ENCODE peak calls at places on chromosomes 7 and 10, in six cellular contexts. One of them, this sample, is unnamed.

GRCh38 chr7:143449793-143450192 is 6.5 kb downstream of the TAS2R60 start:
- DNase-seq in heart right ventricle: no peak
- DNase-seq in cardiac muscle cell: no peak
- DNase-seq in fibroblast of pulmonary artery: no peak
- DNase-seq in dorsolateral prefrontal cortex: no peak
- DNase-seq in PC-3: no peak
- DNase-seq in this sample: no peak

GRCh38 chr10:110421512-110422138 is 76.1 kb upstream of the DUSP5 start:
- DNase-seq in heart right ventricle: no peak
- DNase-seq in cardiac muscle cell: no peak
- DNase-seq in fibroblast of pulmonary artery: no peak
- DNase-seq in dorsolateral prefrontal cortex: no peak
- DNase-seq in PC-3: no peak
- DNase-seq in this sample: no peak

GRCh38 chr10:130767116-130767730 is 544.3 kb downstream of the TCERG1L start:
- DNase-seq in heart right ventricle: no peak
- DNase-seq in cardiac muscle cell: no peak
- DNase-seq in fibroblast of pulmonary artery: no peak
- DNase-seq in dorsolateral prefrontal cortex: peak
- DNase-seq in PC-3: no peak
- DNase-seq in this sample: no peak

GRCh38 chr7:117036034-117036669 is 82.9 kb downstream of the ST7 start:
- DNase-seq in heart right ventricle: no peak
- DNase-seq in cardiac muscle cell: no peak
- DNase-seq in fibroblast of pulmonary artery: no peak
- DNase-seq in dorsolateral prefrontal cortex: no peak
- DNase-seq in PC-3: no peak
- DNase-seq in this sample: no peak

GRCh38 chr10:15168781-15169554 is 475 bp upstream of the NMT2 start:
- DNase-seq in heart right ventricle: peak
- DNase-seq in cardiac muscle cell: peak
- DNase-seq in fibroblast of pulmonary artery: peak
- DNase-seq in dorsolateral prefrontal cortex: peak
- DNase-seq in PC-3: peak
- DNase-seq in this sample: peak

GRCh38 chr7:99156649-99157048 is 12.7 kb upstream of the SMURF1 start:
- DNase-seq in heart right ventricle: no peak
- DNase-seq in cardiac muscle cell: no peak
- DNase-seq in fibroblast of pulmonary artery: no peak
- DNase-seq in dorsolateral prefrontal cortex: no peak
- DNase-seq in PC-3: no peak
- DNase-seq in this sample: no peak

GRCh38 chr7:125136341-125136740 is 206.7 kb upstream of the POT1 start:
- DNase-seq in heart right ventricle: no peak
- DNase-seq in cardiac muscle cell: no peak
- DNase-seq in fibroblast of pulmonary artery: peak
- DNase-seq in dorsolateral prefrontal cortex: no peak
- DNase-seq in PC-3: peak
- DNase-seq in this sample: no peak

GRCh38 chr7:113404245-113404644 is 285.9 kb upstream of the SMIM30 start:
- DNase-seq in heart right ventricle: no peak
- DNase-seq in cardiac muscle cell: peak
- DNase-seq in fibroblast of pulmonary artery: no peak
- DNase-seq in dorsolateral prefrontal cortex: no peak
- DNase-seq in PC-3: peak
- DNase-seq in this sample: no peak

GRCh38 chr7:80018941-80019808 is 115.5 kb upstream of the GNAI1 start:
- DNase-seq in heart right ventricle: peak
- DNase-seq in cardiac muscle cell: peak
- DNase-seq in fibroblast of pulmonary artery: peak
- DNase-seq in dorsolateral prefrontal cortex: peak
- DNase-seq in PC-3: peak
- DNase-seq in this sample: peak

GRCh38 chr10:131590567-131590966 is 279.0 kb upstream of the TCERG1L start:
- DNase-seq in heart right ventricle: no peak
- DNase-seq in cardiac muscle cell: no peak
- DNase-seq in fibroblast of pulmonary artery: no peak
- DNase-seq in dorsolateral prefrontal cortex: no peak
- DNase-seq in PC-3: no peak
- DNase-seq in this sample: no peak

GRCh38 chr7:27109533-27110162 is 7.2 kb upstream of the HOXA2 start:
- DNase-seq in heart right ventricle: no peak
- DNase-seq in cardiac muscle cell: no peak
- DNase-seq in fibroblast of pulmonary artery: no peak
- DNase-seq in dorsolateral prefrontal cortex: no peak
- DNase-seq in PC-3: no peak
- DNase-seq in this sample: no peak

GRCh38 chr10:21372651-21373410 is 152.7 kb downstream of the SKIDA1 start:
- DNase-seq in heart right ventricle: peak
- DNase-seq in cardiac muscle cell: peak
- DNase-seq in fibroblast of pulmonary artery: peak
- DNase-seq in dorsolateral prefrontal cortex: no peak
- DNase-seq in PC-3: peak
- DNase-seq in this sample: no peak

GRCh38 chr7:70890147-70890969 is 241.6 kb upstream of the GALNT17 start:
- DNase-seq in heart right ventricle: no peak
- DNase-seq in cardiac muscle cell: no peak
- DNase-seq in fibroblast of pulmonary artery: no peak
- DNase-seq in dorsolateral prefrontal cortex: no peak
- DNase-seq in PC-3: no peak
- DNase-seq in this sample: no peak

GRCh38 chr7:74343281-74344127 is 54.3 kb downstream of the CLIP2 start:
- DNase-seq in heart right ventricle: no peak
- DNase-seq in cardiac muscle cell: no peak
- DNase-seq in fibroblast of pulmonary artery: peak
- DNase-seq in dorsolateral prefrontal cortex: no peak
- DNase-seq in PC-3: peak
- DNase-seq in this sample: no peak

GRCh38 chr10:118035358-118036031 is 11.2 kb downstream of the RAB11FIP2 start:
- DNase-seq in heart right ventricle: no peak
- DNase-seq in cardiac muscle cell: no peak
- DNase-seq in fibroblast of pulmonary artery: peak
- DNase-seq in dorsolateral prefrontal cortex: no peak
- DNase-seq in PC-3: no peak
- DNase-seq in this sample: no peak

GRCh38 chr7:126574276-126574675 is 678.5 kb downstream of the GRM8 start:
- DNase-seq in heart right ventricle: no peak
- DNase-seq in cardiac muscle cell: no peak
- DNase-seq in fibroblast of pulmonary artery: peak
- DNase-seq in dorsolateral prefrontal cortex: no peak
- DNase-seq in PC-3: peak
- DNase-seq in this sample: no peak

GRCh38 chr7:118734541-118734940 is 510.0 kb downstream of the ANKRD7 start:
- DNase-seq in heart right ventricle: no peak
- DNase-seq in cardiac muscle cell: no peak
- DNase-seq in fibroblast of pulmonary artery: no peak
- DNase-seq in dorsolateral prefrontal cortex: no peak
- DNase-seq in PC-3: no peak
- DNase-seq in this sample: no peak

GRCh38 chr10:5814110-5815107 is 1.2 kb upstream of the GDI2 start:
- DNase-seq in heart right ventricle: no peak
- DNase-seq in cardiac muscle cell: no peak
- DNase-seq in fibroblast of pulmonary artery: peak
- DNase-seq in dorsolateral prefrontal cortex: no peak
- DNase-seq in PC-3: no peak
- DNase-seq in this sample: no peak

GRCh38 chr10:125878957-125879835 is 1.9 kb downstream of the DHX32 start:
- DNase-seq in heart right ventricle: no peak
- DNase-seq in cardiac muscle cell: no peak
- DNase-seq in fibroblast of pulmonary artery: peak
- DNase-seq in dorsolateral prefrontal cortex: no peak
- DNase-seq in PC-3: peak
- DNase-seq in this sample: no peak

GRCh38 chr7:10703981-10704380 is 269.7 kb upstream of the PHF14 start:
- DNase-seq in heart right ventricle: no peak
- DNase-seq in cardiac muscle cell: no peak
- DNase-seq in fibroblast of pulmonary artery: no peak
- DNase-seq in dorsolateral prefrontal cortex: no peak
- DNase-seq in PC-3: peak
- DNase-seq in this sample: no peak

GRCh38 chr7:87059525-87060287 is at the start of gene ELAPOR2:
- DNase-seq in heart right ventricle: peak
- DNase-seq in cardiac muscle cell: peak
- DNase-seq in fibroblast of pulmonary artery: peak
- DNase-seq in dorsolateral prefrontal cortex: peak
- DNase-seq in PC-3: peak
- DNase-seq in this sample: peak

DNA sequence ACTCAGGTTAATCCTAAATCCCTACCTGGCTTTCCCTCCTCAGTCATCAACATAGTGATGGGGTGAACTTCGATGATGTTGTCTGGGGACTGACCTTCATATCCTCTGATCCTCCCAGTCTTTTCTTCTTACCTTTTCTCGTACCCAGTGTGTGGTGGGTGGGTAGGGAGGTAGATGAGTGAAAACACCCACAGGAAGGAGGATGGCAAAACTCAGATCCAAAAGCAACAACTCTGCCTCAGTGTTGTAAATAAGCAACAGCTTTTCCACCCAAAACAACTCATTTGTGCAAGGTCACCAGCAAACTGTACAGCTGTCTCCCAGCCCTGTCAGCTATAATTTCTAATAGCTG is 38.6 kb downstream of the VOPP1 start:
- DNase-seq in heart right ventricle: no peak
- DNase-seq in cardiac muscle cell: no peak
- DNase-seq in fibroblast of pulmonary artery: no peak
- DNase-seq in dorsolateral prefrontal cortex: no peak
- DNase-seq in PC-3: no peak
- DNase-seq in this sample: no peak
- H3K4me3 ChIP-seq in heart right ventricle: no peak
- H3K4me3 ChIP-seq in cardiac muscle cell: no peak
- H3K4me3 ChIP-seq in fibroblast of pulmonary artery: no peak
- H3K4me3 ChIP-seq in dorsolateral prefrontal cortex: no peak
- H3K4me3 ChIP-seq in PC-3: no peak
- H3K4me3 ChIP-seq in this sample: no peak

DNA sequence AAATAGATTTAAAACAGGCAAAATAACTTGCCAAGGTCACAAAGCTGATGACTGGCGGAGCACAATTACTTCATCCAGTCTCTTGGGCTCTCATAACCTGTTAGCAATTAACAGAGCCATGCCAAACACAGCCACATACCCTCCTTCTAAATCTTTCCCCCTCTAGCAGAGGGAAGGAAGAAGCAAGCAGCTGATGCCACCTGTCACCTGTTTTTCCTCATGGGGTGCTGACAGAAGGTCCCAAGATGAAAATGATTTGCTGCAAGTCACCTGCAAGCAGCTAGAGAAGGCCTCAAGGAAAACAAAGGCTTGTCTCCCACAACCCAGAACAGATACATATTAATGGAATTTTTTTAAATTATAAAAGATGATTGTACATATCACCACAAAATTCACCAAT is 117.8 kb downstream of the GFRA1 start:
- DNase-seq in heart right ventricle: no peak
- DNase-seq in cardiac muscle cell: no peak
- DNase-seq in fibroblast of pulmonary artery: no peak
- DNase-seq in dorsolateral prefrontal cortex: no peak
- DNase-seq in PC-3: no peak
- DNase-seq in this sample: no peak
- H3K4me3 ChIP-seq in heart right ventricle: no peak
- H3K4me3 ChIP-seq in cardiac muscle cell: no peak
- H3K4me3 ChIP-seq in fibroblast of pulmonary artery: no peak
- H3K4me3 ChIP-seq in dorsolateral prefrontal cortex: no peak
- H3K4me3 ChIP-seq in PC-3: no peak
- H3K4me3 ChIP-seq in this sample: no peak

GRCh38 chr7:115678049-115678982 is 352.2 kb downstream of the TFEC start:
- DNase-seq in heart right ventricle: no peak
- DNase-seq in cardiac muscle cell: no peak
- DNase-seq in fibroblast of pulmonary artery: peak
- DNase-seq in dorsolateral prefrontal cortex: no peak
- DNase-seq in PC-3: peak
- DNase-seq in this sample: no peak

GRCh38 chr7:115679423-115679822 is 351.1 kb downstream of the TFEC start:
- DNase-seq in heart right ventricle: no peak
- DNase-seq in cardiac muscle cell: no peak
- DNase-seq in fibroblast of pulmonary artery: no peak
- DNase-seq in dorsolateral prefrontal cortex: no peak
- DNase-seq in PC-3: no peak
- DNase-seq in this sample: no peak

GRCh38 chr7:115676707-115677106 is 353.9 kb downstream of the TFEC start:
- DNase-seq in heart right ventricle: no peak
- DNase-seq in cardiac muscle cell: no peak
- DNase-seq in fibroblast of pulmonary artery: no peak
- DNase-seq in dorsolateral prefrontal cortex: no peak
- DNase-seq in PC-3: no peak
- DNase-seq in this sample: no peak

GRCh38 chr7:115679976-115680375 is 350.6 kb downstream of the TFEC start:
- DNase-seq in heart right ventricle: no peak
- DNase-seq in cardiac muscle cell: peak
- DNase-seq in fibroblast of pulmonary artery: peak
- DNase-seq in dorsolateral prefrontal cortex: no peak
- DNase-seq in PC-3: peak
- DNase-seq in this sample: peak

DNA sequence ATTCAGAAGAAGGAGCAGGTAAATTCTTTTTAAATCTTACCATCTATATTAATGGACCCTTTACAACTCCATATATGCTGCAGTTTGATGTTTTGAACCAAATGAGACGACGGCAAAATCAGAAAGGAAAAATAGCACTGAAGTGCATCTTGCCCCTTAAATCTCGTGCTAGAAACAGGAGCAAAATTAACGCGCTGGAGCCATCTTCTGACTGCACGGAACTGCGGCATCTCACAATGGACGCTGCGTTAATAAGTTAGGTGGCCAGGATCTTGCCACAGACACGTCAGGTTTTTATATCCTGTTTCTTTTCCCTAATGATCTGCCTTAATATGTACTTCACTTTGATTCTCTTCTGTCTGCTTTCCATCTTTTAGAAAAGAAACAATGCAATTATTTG is 354.5 kb downstream of the TFEC start:
- DNase-seq in heart right ventricle: peak
- DNase-seq in cardiac muscle cell: no peak
- DNase-seq in fibroblast of pulmonary artery: peak
- DNase-seq in dorsolateral prefrontal cortex: no peak
- DNase-seq in PC-3: peak
- DNase-seq in this sample: peak
- H3K4me3 ChIP-seq in heart right ventricle: no peak
- H3K4me3 ChIP-seq in cardiac muscle cell: no peak
- H3K4me3 ChIP-seq in fibroblast of pulmonary artery: no peak
- H3K4me3 ChIP-seq in dorsolateral prefrontal cortex: no peak
- H3K4me3 ChIP-seq in PC-3: peak
- H3K4me3 ChIP-seq in this sample: no peak

GRCh38 chr10:96369890-96370574 is 11.2 kb upstream of the OPALIN start:
- DNase-seq in heart right ventricle: no peak
- DNase-seq in cardiac muscle cell: no peak
- DNase-seq in fibroblast of pulmonary artery: no peak
- DNase-seq in dorsolateral prefrontal cortex: peak
- DNase-seq in PC-3: peak
- DNase-seq in this sample: no peak
- H3K4me3 ChIP-seq in heart right ventricle: no peak
- H3K4me3 ChIP-seq in cardiac muscle cell: no peak
- H3K4me3 ChIP-seq in fibroblast of pulmonary artery: no peak
- H3K4me3 ChIP-seq in dorsolateral prefrontal cortex: no peak
- H3K4me3 ChIP-seq in PC-3: peak
- H3K4me3 ChIP-seq in this sample: no peak